ENCODE peak calls at places on chromosomes 6 and 20, in six cellular contexts. D, Y, B, A, C and X are unnamed samples.

GRCh38 chr6:9250852-9251251 is 815.5 kb upstream of the SLC35B3 start:
- DNase-seq in D (peak), Y (no peak), B (peak), A (peak), C (peak), X (peak)

GRCh38 chr20:57596998-57597939 is 23.0 kb downstream of the ZBP1 start:
- DNase-seq in D (peak), Y (peak), B (peak), A (peak), C (no peak), X (peak)

GRCh38 chr6:167564416-167565250 is 239.7 kb downstream of the TTLL2 start:
- DNase-seq in D (no peak), Y (no peak), B (no peak), A (no peak), C (no peak), X (no peak)

GRCh38 chr6:122789078-122789861 is at the start of gene SMPDL3A:
- DNase-seq in D (peak), Y (peak), B (peak), A (peak), C (peak), X (peak)

GRCh38 chr6:160519603-160520042 is 144.5 kb downstream of the LPA start:
- DNase-seq in D (no peak), Y (no peak), B (no peak), A (no peak), C (no peak), X (no peak)

GRCh38 chr6:105326216-105326615 is 76.7 kb downstream of the PREP start:
- DNase-seq in D (peak), Y (no peak), B (no peak), A (peak), C (no peak), X (peak)

GRCh38 chr6:38813451-38813850 is 98.3 kb downstream of the DNAH8 start:
- DNase-seq in D (no peak), Y (no peak), B (no peak), A (no peak), C (no peak), X (no peak)

GRCh38 chr6:13006578-13007300 is 290.2 kb downstream of the PHACTR1 start:
- DNase-seq in D (no peak), Y (no peak), B (no peak), A (peak), C (no peak), X (peak)

GRCh38 chr6:53986165-53986720 is 125.0 kb upstream of the MLIP start:
- DNase-seq in D (peak), Y (no peak), B (peak), A (peak), C (peak), X (peak)

GRCh38 chr6:1603708-1604346 is 5.9 kb upstream of the FOXC1 start:
- DNase-seq in D (no peak), Y (no peak), B (no peak), A (no peak), C (no peak), X (no peak)

GRCh38 chr6:30768634-30769087 is 24.3 kb upstream of the IER3 start:
- DNase-seq in D (no peak), Y (no peak), B (no peak), A (peak), C (no peak), X (no peak)

GRCh38 chr6:20377623-20378265 is 23.9 kb upstream of the E2F3 start:
- DNase-seq in D (peak), Y (no peak), B (peak), A (peak), C (no peak), X (peak)

GRCh38 chr6:170192905-170193304 is 98.0 kb downstream of the DLL1 start:
- DNase-seq in D (no peak), Y (no peak), B (no peak), A (no peak), C (no peak), X (no peak)

GRCh38 chr20:18926972-18927371 is 113.4 kb downstream of the SCP2D1 start:
- DNase-seq in D (no peak), Y (no peak), B (no peak), A (no peak), C (no peak), X (peak)

GRCh38 chr6:128208851-128209580 is 308.2 kb upstream of the THEMIS start:
- DNase-seq in D (peak), Y (no peak), B (no peak), A (peak), C (no peak), X (peak)

GRCh38 chr6:139778113-139778512 is 403.7 kb upstream of the CITED2 start:
- DNase-seq in D (no peak), Y (no peak), B (no peak), A (no peak), C (no peak), X (no peak)

GRCh38 chr6:122268394-122268793 is 131.1 kb upstream of the HSF2 start:
- DNase-seq in D (no peak), Y (no peak), B (no peak), A (no peak), C (no peak), X (no peak)

GRCh38 chr6:6515691-6516607 is 72.6 kb upstream of the LY86 start:
- DNase-seq in D (no peak), Y (no peak), B (no peak), A (no peak), C (no peak), X (no peak)

GRCh38 chr20:46176744-46177378 is 58.7 kb downstream of the CD40 start:
- DNase-seq in D (no peak), Y (no peak), B (no peak), A (no peak), C (no peak), X (no peak)

GRCh38 chr6:111478749-111479148 is 4.3 kb downstream of the REV3L start:
- DNase-seq in D (peak), Y (no peak), B (no peak), A (peak), C (no peak), X (peak)

GRCh38 chr6:39389372-39389767 is 66.9 kb upstream of the KCNK16 start:
- DNase-seq in D (peak), Y (no peak), B (no peak), A (peak), C (no peak), X (no peak)

GRCh38 chr20:62428008-62428384 is 657 bp upstream of the RBBP8NL start:
- DNase-seq in D (no peak), Y (peak), B (no peak), A (no peak), C (no peak), X (no peak)

GRCh38 chr20:47719211-47719610 is 66.1 kb downstream of the SULF2 start:
- DNase-seq in D (no peak), Y (no peak), B (no peak), A (no peak), C (no peak), X (no peak)

GRCh38 chr20:12152996-12153395 is 235.3 kb downstream of the BTBD3 start:
- DNase-seq in D (no peak), Y (no peak), B (no peak), A (peak), C (no peak), X (peak)